ENCODE peak calls at places on chromosome 14, in ten cellular contexts. E is BE2C, U is fibroblast of the aortic adventitia, H is MCF 10A, Y is HepG2, R is RWPE1, O is fibroblast of pulmonary artery, F is neural crest cell, C is IMR-90, W is astrocyte of the spinal cord. Z is an unnamed sample.
A peak's percentile ranks its signal among the peaks of the same experiment; 100 is the strongest.

GRCh38 chr14:55102141-55102547 is 26.9 kb upstream of the LGALS3 start:
- DNase-seq in C (peak; percentile 96), F (no peak), W (peak; percentile 97), R (peak; percentile 59), O (peak; percentile 100), E (no peak), U (peak; percentile 100), Y (peak; percentile 54), H (peak; percentile 95), Z (peak; percentile 89)

GRCh38 chr14:44448816-44449411 is 58.2 kb downstream of the FSCB start:
- DNase-seq in W (no peak), H (no peak), C (no peak), U (no peak), F (no peak), E (no peak), R (no peak), O (no peak), Y (peak; percentile 14), Z (no peak)

GRCh38 chr14:38065101-38065762 is 142.5 kb upstream of the SSTR1 start:
- DNase-seq in C (no peak), E (no peak), Y (no peak), U (no peak), O (no peak), F (no peak), W (no peak), H (no peak), R (no peak), Z (no peak)

GRCh38 chr14:104881369-104881979 is 16.4 kb downstream of the CEP170B start:
- DNase-seq in E (peak; percentile 90), F (no peak), Y (no peak), C (no peak), W (no peak), U (no peak), R (no peak), O (no peak), H (no peak), Z (no peak)

GRCh38 chr14:103540816-103541493 is 12.0 kb downstream of the TRMT61A start:
- DNase-seq in O (no peak), H (no peak), W (no peak), E (no peak), F (no peak), R (peak; percentile 46), U (no peak), C (no peak), Y (no peak), Z (no peak)

GRCh38 chr14:61404637-61405036 is 83.3 kb downstream of the PRKCH start:
- DNase-seq in F (no peak), H (no peak), W (no peak), O (no peak), E (no peak), Y (no peak), C (no peak), U (no peak), R (no peak), Z (no peak)

GRCh38 chr14:25411933-25412757 is 362.2 kb upstream of the STXBP6 start:
- DNase-seq in H (no peak), O (peak; percentile 16), E (no peak), C (no peak), F (peak; percentile 4), R (no peak), W (peak; percentile 1), U (peak; percentile 14), Y (no peak), Z (peak; percentile 2)

GRCh38 chr14:104889374-104889755 is 24.3 kb downstream of the CEP170B start:
- DNase-seq in U (no peak), Y (no peak), C (no peak), E (no peak), R (no peak), F (no peak), W (no peak), O (no peak), H (no peak), Z (no peak)

DNA sequence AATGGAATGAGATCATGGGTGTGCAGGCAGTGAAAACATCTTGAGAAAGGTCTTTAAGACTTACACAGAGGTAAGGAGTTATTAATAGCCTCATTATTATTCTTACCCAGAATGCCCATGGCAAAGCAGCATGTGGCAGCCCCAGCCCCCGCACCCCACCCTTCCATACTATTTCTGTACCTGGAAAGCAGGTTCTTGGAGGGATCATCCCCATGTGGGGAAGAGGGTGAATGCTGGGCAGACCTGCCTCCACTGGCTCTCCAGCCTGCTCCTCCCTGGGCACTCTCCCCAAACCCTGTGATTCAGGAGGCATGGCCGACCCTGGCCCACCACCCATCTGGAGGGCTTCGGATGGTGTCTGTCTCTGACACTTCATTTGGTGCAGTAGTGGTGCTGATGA is 28.3 kb downstream of the NPC2 start:
- DNase-seq in U (no peak), H (no peak), Y (no peak), C (no peak), O (no peak), E (no peak), R (no peak), F (no peak), W (no peak), Z (no peak)
- TF ChIP-seq CTCF in U (no peak), H (no peak), Y (no peak), C (no peak), O (no peak), E (no peak), R (no peak), F (no peak), W (no peak), Z (no peak)

GRCh38 chr14:33282181-33282580 is 343.5 kb downstream of the NPAS3 start:
- DNase-seq in C (no peak), O (no peak), R (no peak), E (no peak), U (no peak), W (peak; percentile 6), Y (no peak), H (no peak), F (no peak), Z (no peak)

GRCh38 chr14:33275879-33276278 is 337.2 kb downstream of the NPAS3 start:
- DNase-seq in U (no peak), F (no peak), H (no peak), O (no peak), Y (no peak), E (no peak), C (no peak), W (no peak), R (no peak), Z (no peak)

GRCh38 chr14:33282811-33283210 is 344.1 kb downstream of the NPAS3 start:
- DNase-seq in W (no peak), E (no peak), O (peak; percentile 5), F (no peak), R (no peak), U (no peak), Y (no peak), H (no peak), C (no peak), Z (no peak)

GRCh38 chr14:33280646-33281045 is 342.0 kb downstream of the NPAS3 start:
- DNase-seq in F (no peak), R (peak; percentile 45), C (no peak), U (no peak), O (peak; percentile 6), W (peak; percentile 16), E (no peak), H (peak; percentile 57), Y (no peak), Z (no peak)

DNA sequence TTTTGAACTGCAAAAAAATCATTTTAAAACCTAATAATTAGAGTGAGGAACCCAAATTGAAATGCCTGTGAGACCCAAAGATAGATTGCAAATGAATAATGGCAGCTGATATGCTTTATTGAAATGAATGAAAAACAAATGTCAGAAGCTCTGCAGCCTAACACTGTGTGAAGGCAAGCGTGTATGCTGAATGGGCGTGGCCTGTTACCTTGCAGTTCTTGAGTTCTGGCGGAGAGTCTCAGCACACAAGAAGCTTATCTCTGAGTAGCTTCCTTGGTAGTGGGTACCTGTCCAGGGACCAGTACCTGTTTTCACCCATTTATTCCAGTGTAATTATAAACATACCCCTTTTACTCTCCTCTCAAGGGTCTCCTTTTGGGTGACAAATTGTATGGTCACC is 341.2 kb downstream of the NPAS3 start:
- DNase-seq in O (no peak), C (no peak), R (no peak), W (no peak), F (no peak), U (no peak), Y (no peak), E (no peak), H (no peak), Z (no peak)
- TF ChIP-seq CTCF in O (no peak), C (no peak), R (no peak), W (no peak), F (no peak), U (no peak), Y (no peak), E (no peak), H (no peak), Z (no peak)

GRCh38 chr14:21822109-21822508 is 148.5 kb upstream of the OR4E1 start:
- DNase-seq in W (no peak), O (no peak), H (no peak), E (no peak), U (no peak), C (no peak), R (no peak), F (no peak), Y (no peak), Z (no peak)

GRCh38 chr14:21825845-21826244 is 152.2 kb upstream of the OR4E1 start:
- DNase-seq in U (no peak), Y (no peak), C (no peak), W (no peak), E (no peak), F (no peak), R (no peak), O (no peak), H (no peak), Z (no peak)

GRCh38 chr14:21825147-21825743 is 151.6 kb upstream of the OR4E1 start:
- DNase-seq in W (peak; percentile 13), U (no peak), E (peak; percentile 33), C (peak; percentile 4), R (peak; percentile 44), O (peak; percentile 22), F (peak; percentile 4), H (peak; percentile 52), Y (peak; percentile 68), Z (peak; percentile 20)
- TF ChIP-seq CTCF in W (peak; percentile 61), U (no peak), E (peak; percentile 72), C (peak; percentile 23), R (peak; percentile 27), O (peak; percentile 40), F (peak; percentile 62), H (peak; percentile 37), Y (peak; percentile 51), Z (peak; percentile 23)

GRCh38 chr14:75511201-75511600 is 11.1 kb upstream of the BATF start:
- DNase-seq in W (no peak), O (no peak), E (no peak), Y (no peak), R (no peak), F (no peak), H (no peak), C (no peak), U (no peak), Z (no peak)

GRCh38 chr14:75513911-75514672 is 8.2 kb upstream of the BATF start:
- DNase-seq in R (no peak), E (no peak), F (no peak), W (no peak), C (no peak), Y (no peak), H (no peak), U (no peak), O (no peak), Z (no peak)

GRCh38 chr14:75515631-75515999 is 6.7 kb upstream of the BATF start:
- DNase-seq in C (no peak), W (no peak), Y (no peak), E (no peak), H (no peak), F (no peak), O (no peak), R (no peak), U (peak; percentile 19), Z (no peak)

GRCh38 chr14:75518625-75519024 is 3.6 kb upstream of the BATF start:
- DNase-seq in R (no peak), E (no peak), H (peak; percentile 58), O (peak; percentile 35), F (no peak), Y (peak; percentile 41), U (no peak), W (no peak), C (no peak), Z (no peak)

GRCh38 chr14:75514673-75515630 is 7.3 kb upstream of the BATF start:
- DNase-seq in Y (no peak), F (no peak), E (no peak), W (peak; percentile 15), R (no peak), U (peak; percentile 30), H (no peak), O (no peak), C (peak; percentile 15), Z (peak; percentile 15)
- TF ChIP-seq CTCF in Y (no peak), F (peak; percentile 16), E (no peak), W (no peak), R (no peak), U (peak; percentile 51), H (no peak), O (peak; percentile 31), C (no peak), Z (no peak)

Z was measured in Calu3.